ENCODE peak calls at places on chromosomes 2 and 18, in eight cellular contexts. L is activated CD4-positive, alpha-beta T cell treated with anti-CD3 and anti-CD28 coated beads, Interleukin-2, amount 50 U/mL, for 4 hours; D is fibroblast of pulmonary artery; W is tibial nerve; U is HTR-8/SVneo; Q is lower lobe of right lung; I is iPS-NIHi11; R is naive thymus-derived CD8-positive, alpha-beta T cell. N is an unnamed sample.
A peak's percentile ranks its signal among the peaks of the same experiment; 100 is the strongest.

GRCh38 chr2:70596739-70597138 is 43.1 kb upstream of the TGFA start:
- DNase-seq in L (no peak), D (no peak), W (no peak), U (peak; percentile 72), Q (no peak), I (peak; percentile 35), R (no peak), N (no peak)

GRCh38 chr2:85846411-85846810 is 42.4 kb downstream of the ST3GAL5 start:
- DNase-seq in L (no peak), D (no peak), W (no peak), U (peak; percentile 60), Q (no peak), I (no peak), R (no peak), N (no peak)

GRCh38 chr2:240916571-240917008 is 10.5 kb downstream of the CROCC2 start:
- DNase-seq in L (no peak), D (peak; percentile 60), W (peak; percentile 73), U (peak; percentile 41), Q (peak; percentile 52), I (peak; percentile 87), R (no peak), N (no peak)

GRCh38 chr2:207226243-207226642 is 60.5 kb upstream of the KLF7 start:
- DNase-seq in L (no peak), D (peak; percentile 49), W (no peak), U (no peak), Q (no peak), I (no peak), R (no peak), N (no peak)

GRCh38 chr2:218516614-218517013 is 51.5 kb downstream of the USP37 start:
- DNase-seq in L (no peak), D (peak; percentile 24), W (no peak), U (no peak), Q (no peak), I (peak; percentile 24), R (no peak), N (no peak)

GRCh38 chr18:23982154-23983071 is 32.1 kb upstream of the TTC39C start:
- DNase-seq in L (no peak), D (peak; percentile 76), W (no peak), U (peak; percentile 10), Q (no peak), I (no peak), R (no peak), N (no peak)

GRCh38 chr18:35495821-35496368 is 1.9 kb downstream of the INO80C start:
- DNase-seq in L (no peak), D (peak; percentile 21), W (no peak), U (no peak), Q (no peak), I (no peak), R (no peak), N (no peak)

GRCh38 chr2:104412384-104412783 is 441.5 kb upstream of the POU3F3 start:
- DNase-seq in L (no peak), D (no peak), W (no peak), U (no peak), Q (no peak), I (peak; percentile 62), R (no peak), N (no peak)

GRCh38 chr2:147495741-147496140 is 349.1 kb upstream of the ACVR2A start:
- DNase-seq in L (no peak), D (no peak), W (no peak), U (no peak), Q (no peak), I (no peak), R (no peak), N (no peak)

GRCh38 chr2:216553093-216553478 is 54.4 kb downstream of the RPL37A start:
- DNase-seq in L (no peak), D (no peak), W (no peak), U (no peak), Q (no peak), I (no peak), R (no peak), N (no peak)

GRCh38 chr2:8633735-8634313 is 48.0 kb upstream of the ID2 start:
- DNase-seq in L (no peak), D (peak; percentile 87), W (no peak), U (peak; percentile 85), Q (peak; percentile 31), I (no peak), R (no peak), N (no peak)